ENCODE peak calls at places on chromosomes 11 and 22, in eight cellular contexts. W, U, I, D, P, G, K and L are unnamed samples.

GRCh38 chr22:48885919-48886305 is 941.8 kb downstream of the BRD1 start:
- DNase-seq in W (no peak), U (no peak), I (no peak), D (no peak), P (no peak), G (no peak), K (peak), L (no peak)

GRCh38 chr22:40531951-40532900 is 104.3 kb downstream of the MRTFA start:
- DNase-seq in W (no peak), U (no peak), I (no peak), D (no peak), P (no peak), G (no peak), K (no peak), L (no peak)

GRCh38 chr11:2693271-2693833 is 6.4 kb downstream of the KCNQ1OT1 start:
- DNase-seq in W (no peak), U (no peak), I (no peak), D (no peak), P (no peak), G (no peak), K (no peak), L (no peak)

GRCh38 chr11:108221401-108221800 is 1.0 kb downstream of the NPAT start:
- DNase-seq in W (no peak), U (no peak), I (no peak), D (peak), P (peak), G (no peak), K (no peak), L (no peak)

GRCh38 chr22:49086606-49087157 is 741.0 kb downstream of the BRD1 start:
- DNase-seq in W (no peak), U (no peak), I (no peak), D (no peak), P (no peak), G (no peak), K (no peak), L (no peak)

GRCh38 chr22:29158546-29158945 is 47.1 kb upstream of the EMID1 start:
- DNase-seq in W (no peak), U (no peak), I (peak), D (no peak), P (no peak), G (no peak), K (no peak), L (no peak)

GRCh38 chr11:126061707-126062678 is 673 bp downstream of the CDON start:
- DNase-seq in W (peak), U (peak), I (no peak), D (peak), P (peak), G (no peak), K (no peak), L (peak)

GRCh38 chr22:28955817-28956216 is 72.4 kb downstream of the ZNRF3 start:
- DNase-seq in W (no peak), U (no peak), I (no peak), D (no peak), P (no peak), G (no peak), K (no peak), L (no peak)

GRCh38 chr11:19244084-19244483 is 3.3 kb upstream of the E2F8 start:
- DNase-seq in W (no peak), U (peak), I (no peak), D (peak), P (no peak), G (no peak), K (no peak), L (no peak)

GRCh38 chr11:122556605-122557004 is 98.9 kb upstream of the UBASH3B start:
- DNase-seq in W (no peak), U (peak), I (no peak), D (peak), P (no peak), G (no peak), K (no peak), L (no peak)

GRCh38 chr11:118084247-118084646 is 2.5 kb downstream of the SMIM35 start:
- DNase-seq in W (no peak), U (peak), I (no peak), D (peak), P (no peak), G (no peak), K (no peak), L (no peak)

GRCh38 chr22:28185130-28185529 is 266.1 kb upstream of the PITPNB start:
- DNase-seq in W (no peak), U (no peak), I (no peak), D (no peak), P (no peak), G (no peak), K (no peak), L (no peak)

GRCh38 chr22:17775781-17776470 is 1.7 kb upstream of the BID start:
- DNase-seq in W (no peak), U (no peak), I (no peak), D (no peak), P (no peak), G (no peak), K (no peak), L (no peak)

GRCh38 chr22:50308597-50308935 is 1.1 kb upstream of the PLXNB2 start:
- DNase-seq in W (no peak), U (no peak), I (no peak), D (peak), P (peak), G (no peak), K (peak), L (no peak)

GRCh38 chr11:45048870-45049825 is 97.3 kb upstream of the PRDM11 start:
- DNase-seq in W (no peak), U (no peak), I (no peak), D (peak), P (no peak), G (no peak), K (no peak), L (no peak)

GRCh38 chr22:45884201-45885067 is 92.5 kb downstream of the WNT7B start:
- DNase-seq in W (no peak), U (no peak), I (no peak), D (peak), P (no peak), G (no peak), K (peak), L (no peak)

GRCh38 chr11:72668645-72669347 is 5.4 kb downstream of the PDE2A start:
- DNase-seq in W (no peak), U (no peak), I (no peak), D (no peak), P (no peak), G (no peak), K (no peak), L (no peak)

GRCh38 chr11:57324154-57324885 is 432 bp downstream of the TNKS1BP1 start:
- DNase-seq in W (peak), U (peak), I (no peak), D (peak), P (peak), G (no peak), K (peak), L (peak)

GRCh38 chr22:42396621-42397331 is 35.4 kb downstream of the NFAM1 start:
- DNase-seq in W (no peak), U (peak), I (no peak), D (no peak), P (no peak), G (no peak), K (no peak), L (no peak)

GRCh38 chr11:14251754-14252153 is 107.2 kb downstream of the RRAS2 start:
- DNase-seq in W (no peak), U (no peak), I (no peak), D (no peak), P (no peak), G (no peak), K (no peak), L (no peak)

GRCh38 chr11:29306527-29306926 is 710.3 kb downstream of the KCNA4 start:
- DNase-seq in W (no peak), U (peak), I (peak), D (no peak), P (no peak), G (peak), K (no peak), L (no peak)

GRCh38 chr11:94895971-94896370 is 77.4 kb downstream of the CWC15 start:
- DNase-seq in W (no peak), U (peak), I (peak), D (peak), P (no peak), G (no peak), K (no peak), L (no peak)

GRCh38 chr11:121207485-121208115 is 85.0 kb upstream of the SC5D start:
- DNase-seq in W (no peak), U (no peak), I (no peak), D (no peak), P (no peak), G (no peak), K (no peak), L (no peak)